ENCODE peak calls at places on chromosomes 13 and 19, in nine cellular contexts. V is spleen, T is heart right ventricle, L is SK-N-SH, S is lower lobe of right lung, B is uterus, F is body of pancreas, N is right atrium auricular region, U is adrenal gland. R is an unnamed sample. For H3K4me1, the result is how much of the 10 kb centered on the place peaks cover.

GRCh38 chr19:40553885-40554857 is 22.5 kb upstream of the SHKBP1 start:
- DNase-seq in V (no peak), T (no peak), L (no peak), S (no peak), B (no peak), F (no peak), N (no peak), U (no peak), R (no peak)

GRCh38 chr13:21734961-21735360 is 64.1 kb downstream of the FGF9 start:
- DNase-seq in V (no peak), T (no peak), L (no peak), S (no peak), B (no peak), F (no peak), N (no peak), U (no peak), R (no peak)

GRCh38 chr13:33494596-33495214 is 209.2 kb upstream of the STARD13 start:
- DNase-seq in V (no peak), T (no peak), L (no peak), S (no peak), B (no peak), F (no peak), N (no peak), U (no peak), R (peak)

GRCh38 chr13:58437436-58437835 is 805.9 kb downstream of the PCDH17 start:
- DNase-seq in V (no peak), T (no peak), L (no peak), S (no peak), B (no peak), F (no peak), N (no peak), U (no peak), R (no peak)

GRCh38 chr13:107669356-107669755 is 546.0 kb downstream of the LIG4 start:
- DNase-seq in V (no peak), T (no peak), L (no peak), S (no peak), B (no peak), F (no peak), N (no peak), U (no peak), R (no peak)

GRCh38 chr19:13441810-13442512 is 64.3 kb downstream of the CACNA1A start:
- DNase-seq in V (no peak), T (peak), L (no peak), S (no peak), B (no peak), F (peak), N (no peak), U (peak), R (peak)

GRCh38 chr19:32407004-32407992 is 1.7 kb downstream of the DPY19L3 start:
- DNase-seq in V (no peak), T (no peak), L (peak), S (peak), B (peak), F (peak), N (no peak), U (no peak), R (no peak)

GRCh38 chr13:46183018-46183940 is 1.3 kb upstream of the LCP1 start:
- DNase-seq in V (peak), T (no peak), L (no peak), S (no peak), B (no peak), F (no peak), N (no peak), U (no peak), R (no peak)

GRCh38 chr19:58538257-58539168 is 5.4 kb upstream of the TRIM28 start:
- DNase-seq in V (no peak), T (peak), L (no peak), S (peak), B (no peak), F (peak), N (no peak), U (no peak), R (no peak)

GRCh38 chr19:47479701-47480503 is 4.1 kb downstream of the KPTN start:
- DNase-seq in V (no peak), T (no peak), L (no peak), S (peak), B (no peak), F (no peak), N (no peak), U (no peak), R (no peak)

DNA sequence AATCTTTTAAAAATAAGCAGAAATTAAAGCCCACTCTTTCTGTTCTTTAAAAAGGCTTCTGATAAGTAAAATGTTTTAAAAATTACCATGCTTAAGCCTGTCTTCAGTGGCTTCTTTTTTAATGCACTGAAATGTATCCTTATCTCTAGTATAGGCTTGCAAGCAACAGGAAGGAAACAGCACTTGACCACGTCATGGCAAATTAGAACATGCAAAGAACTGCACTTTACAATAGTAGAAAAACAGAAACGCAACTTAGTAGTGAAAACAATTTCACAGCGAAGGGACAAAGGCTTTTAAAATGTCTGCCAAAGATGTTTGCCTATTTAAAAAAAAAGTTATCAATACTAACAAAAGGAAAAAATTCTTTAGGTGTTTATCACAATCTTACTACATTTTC is 36.3 kb downstream of the ELF1 start:
- DNase-seq in V (no peak), T (no peak), L (peak), S (no peak), B (no peak), F (no peak), N (no peak), U (no peak), R (no peak)
- H3K27ac ChIP-seq in V (peak), T (peak), L (peak), S (peak), B (peak), F (peak), N (peak), U (peak), R (no peak)

DNA sequence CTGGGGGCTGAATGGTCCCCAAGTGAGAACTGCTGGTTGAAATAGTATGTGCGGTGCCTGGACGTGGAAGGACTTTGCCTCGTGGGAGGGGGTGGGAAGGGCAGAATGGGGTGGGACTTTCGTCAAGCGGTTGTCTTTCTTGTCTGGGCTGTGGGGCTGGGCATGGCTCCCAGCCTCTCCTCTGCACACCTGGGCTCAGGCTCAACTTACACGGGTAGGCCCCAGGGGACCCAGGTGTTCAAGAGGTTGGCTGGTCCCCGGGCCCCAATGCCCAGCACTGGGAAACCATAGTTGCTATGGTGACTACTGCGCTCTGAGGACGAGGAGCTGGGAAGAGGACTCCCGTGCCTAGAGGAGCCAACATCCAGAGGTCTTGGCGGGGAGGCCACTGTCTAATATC is 7.3 kb downstream of the NWD1 start:
- DNase-seq in V (no peak), T (no peak), L (no peak), S (no peak), B (no peak), F (no peak), N (no peak), U (no peak), R (no peak)
- TF ChIP-seq CTCF in V (no peak), T (no peak), L (no peak), S (no peak), B (no peak), F (no peak), N (no peak), U (no peak), R (no peak)

DNA sequence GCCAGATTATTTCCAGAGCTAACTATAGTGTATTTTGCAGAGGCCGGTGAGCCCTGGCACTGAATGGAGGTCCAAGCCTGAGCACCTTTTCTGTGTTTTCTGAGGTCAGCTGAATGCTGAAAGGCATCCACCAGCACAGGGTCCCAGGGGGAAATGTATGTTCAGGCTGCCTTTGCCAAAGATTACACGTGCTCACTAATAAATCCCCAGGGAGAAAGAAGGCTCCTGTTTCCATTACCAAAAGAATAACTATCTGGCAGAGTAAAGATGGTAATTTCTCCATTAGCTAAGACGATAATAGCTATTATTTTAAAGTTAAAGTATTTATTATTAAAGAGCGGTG is 77.7 kb downstream of the TSHZ3 start:
- DNase-seq in V (no peak), T (no peak), L (no peak), S (no peak), B (no peak), F (no peak), N (no peak), U (no peak), R (no peak)
- H3K4me1 ChIP-seq in V (under half), T (under half), L (under half), S (under half), B (under half), F (under half), N (under half), U (under half), R (under half)

GRCh38 chr13:51246411-51247298 is 24.5 kb downstream of the FAM124A start:
- DNase-seq in V (no peak), T (peak), L (peak), S (no peak), B (no peak), F (no peak), N (no peak), U (no peak), R (no peak)
- H3K27ac ChIP-seq in V (no peak), T (peak), L (peak), S (no peak), B (no peak), F (no peak), N (peak), U (no peak), R (no peak)

DNA sequence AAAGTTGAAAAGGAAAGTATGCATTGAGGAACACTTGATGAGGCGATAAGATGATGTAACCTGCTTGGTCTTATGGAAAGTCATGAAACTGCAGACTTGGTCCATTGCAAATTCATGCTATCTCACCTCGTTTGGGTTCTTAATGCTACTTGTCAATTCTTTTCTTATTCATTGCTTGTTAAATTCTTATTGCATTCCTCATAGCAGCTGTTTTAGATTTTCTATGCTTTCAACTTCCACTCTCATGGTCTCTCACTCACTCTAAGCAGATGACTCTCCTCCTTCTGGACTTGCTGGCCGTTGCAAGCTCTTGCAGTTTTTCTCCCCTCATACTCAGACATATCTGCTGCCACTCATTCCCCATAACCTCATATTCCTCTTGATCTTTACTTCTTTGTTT is 67.8 kb upstream of the CSNK1A1L start:
- DNase-seq in V (no peak), T (no peak), L (no peak), S (no peak), B (no peak), F (no peak), N (no peak), U (no peak), R (no peak)
- TF ChIP-seq CTCF in V (no peak), T (no peak), L (peak), S (no peak), B (no peak), F (no peak), N (no peak), U (no peak), R (no peak)

GRCh38 chr19:2056810-2057192 is 5.8 kb upstream of the MKNK2 start:
- DNase-seq in V (peak), T (no peak), L (no peak), S (no peak), B (peak), F (peak), N (no peak), U (no peak), R (no peak)

GRCh38 chr19:2054763-2055162 is 3.7 kb upstream of the MKNK2 start:
- DNase-seq in V (peak), T (no peak), L (no peak), S (no peak), B (no peak), F (peak), N (no peak), U (no peak), R (no peak)

GRCh38 chr19:2053601-2054389 is 2.8 kb upstream of the MKNK2 start:
- DNase-seq in V (peak), T (peak), L (no peak), S (peak), B (peak), F (peak), N (peak), U (peak), R (no peak)

GRCh38 chr19:2057484-2058469 is 6.7 kb upstream of the MKNK2 start:
- DNase-seq in V (peak), T (no peak), L (no peak), S (no peak), B (no peak), F (peak), N (no peak), U (peak), R (no peak)

GRCh38 chr19:2055871-2056809 is 5.1 kb upstream of the MKNK2 start:
- DNase-seq in V (peak), T (peak), L (peak), S (no peak), B (peak), F (peak), N (peak), U (peak), R (peak)
- H3K4me1 ChIP-seq in V (half or more), T (half or more), L (under half), S (half or more), B (under half), F (half or more), N (half or more), U (under half), R (under half)

DNA sequence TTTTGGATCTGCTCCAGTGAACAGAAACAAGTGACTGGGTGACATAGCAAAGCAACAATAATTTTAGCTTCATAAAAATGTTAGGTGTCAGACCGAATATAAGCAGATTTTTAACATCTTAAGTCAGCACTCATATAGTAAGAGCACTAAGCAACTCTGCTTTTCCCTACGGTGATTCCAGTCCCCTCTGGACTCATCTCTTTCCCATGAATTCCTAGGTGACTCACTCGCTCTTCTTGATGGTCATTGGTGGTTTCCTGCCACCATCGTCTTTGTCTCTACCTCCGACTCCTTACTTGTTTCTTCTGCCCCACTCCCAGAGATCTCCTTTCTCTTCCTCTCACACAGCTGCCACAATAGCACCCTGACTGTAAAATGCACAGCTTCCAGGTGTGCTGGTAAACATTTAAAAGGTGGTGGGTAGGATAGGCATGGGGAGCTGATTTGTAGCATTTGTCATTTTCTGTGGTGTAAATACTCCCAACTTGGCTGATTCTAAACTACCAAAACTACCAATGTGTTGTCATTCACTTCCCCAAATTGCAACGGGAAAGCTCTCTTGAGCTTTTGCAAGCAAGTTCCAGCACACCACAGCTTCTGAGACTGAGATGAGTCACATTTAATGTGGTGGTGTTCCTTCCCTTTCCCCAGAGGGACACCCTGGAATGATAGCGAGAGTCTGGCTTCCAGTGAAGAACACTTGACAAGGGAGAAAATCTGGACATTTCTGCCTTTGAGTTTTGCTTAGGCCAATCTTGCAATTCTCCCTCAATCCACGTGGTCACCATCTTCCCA is 42.8 kb upstream of the CLDN10 start:
- DNase-seq in V (no peak), T (no peak), L (no peak), S (no peak), B (no peak), F (no peak), N (no peak), U (no peak), R (no peak)
- H3K27ac ChIP-seq in V (peak), T (no peak), L (peak), S (no peak), B (no peak), F (no peak), N (no peak), U (no peak), R (no peak)